ENCODE peak calls at places on chromosomes 13 and 19, in four cellular contexts. R, F, B and O are unnamed samples.

GRCh38 chr19:56958428-56958827 is 117.9 kb upstream of the PEG3 start:
- DNase-seq in R (no peak), F (no peak), B (no peak), O (no peak)

GRCh38 chr13:106337096-106337495 is 198.4 kb downstream of the EFNB2 start:
- DNase-seq in R (no peak), F (no peak), B (no peak), O (no peak)

GRCh38 chr19:13894552-13894951 is 11.4 kb downstream of the BRME1 start:
- DNase-seq in R (no peak), F (no peak), B (no peak), O (no peak)

GRCh38 chr19:28961772-28962500 is 251.0 kb downstream of the UQCRFS1 start:
- DNase-seq in R (no peak), F (no peak), B (no peak), O (no peak)

GRCh38 chr13:111278258-111278657 is 42.2 kb upstream of the TEX29 start:
- DNase-seq in R (no peak), F (peak), B (no peak), O (no peak)

GRCh38 chr13:87684850-87685735 is 13.9 kb downstream of the SLITRK5 start:
- DNase-seq in R (no peak), F (no peak), B (no peak), O (no peak)

GRCh38 chr13:42398542-42398941 is 126.6 kb downstream of the AKAP11 start:
- DNase-seq in R (no peak), F (no peak), B (no peak), O (no peak)

GRCh38 chr13:43933378-43933777 is 53.7 kb downstream of the LACC1 start:
- DNase-seq in R (no peak), F (no peak), B (peak), O (peak)

GRCh38 chr13:79654520-79654919 is 173.6 kb downstream of the NDFIP2 start:
- DNase-seq in R (no peak), F (no peak), B (no peak), O (no peak)

GRCh38 chr19:19262190-19263057 is 10.7 kb downstream of the TM6SF2 start:
- DNase-seq in R (no peak), F (no peak), B (no peak), O (no peak)

GRCh38 chr13:101218484-101218883 is 197.8 kb downstream of the NALCN start:
- DNase-seq in R (no peak), F (no peak), B (no peak), O (no peak)

GRCh38 chr19:37926255-37926654 is 19.2 kb downstream of the SIPA1L3 start:
- DNase-seq in R (no peak), F (no peak), B (no peak), O (no peak)

GRCh38 chr13:102873653-102874052 is 27.8 kb downstream of the ERCC5 start:
- DNase-seq in R (no peak), F (no peak), B (peak), O (peak)

GRCh38 chr13:112510002-112510780 is 77.8 kb downstream of the TUBGCP3 start:
- DNase-seq in R (no peak), F (no peak), B (peak), O (no peak)

GRCh38 chr13:44273991-44274810 is 99.4 kb upstream of the SERP2 start:
- DNase-seq in R (peak), F (no peak), B (peak), O (peak)

GRCh38 chr13:80012281-80012680 is 328.6 kb downstream of the SPRY2 start:
- DNase-seq in R (no peak), F (no peak), B (no peak), O (peak)

GRCh38 chr19:27676877-27677276 is 1536.1 kb downstream of the UQCRFS1 start:
- DNase-seq in R (no peak), F (no peak), B (no peak), O (no peak)

DNA sequence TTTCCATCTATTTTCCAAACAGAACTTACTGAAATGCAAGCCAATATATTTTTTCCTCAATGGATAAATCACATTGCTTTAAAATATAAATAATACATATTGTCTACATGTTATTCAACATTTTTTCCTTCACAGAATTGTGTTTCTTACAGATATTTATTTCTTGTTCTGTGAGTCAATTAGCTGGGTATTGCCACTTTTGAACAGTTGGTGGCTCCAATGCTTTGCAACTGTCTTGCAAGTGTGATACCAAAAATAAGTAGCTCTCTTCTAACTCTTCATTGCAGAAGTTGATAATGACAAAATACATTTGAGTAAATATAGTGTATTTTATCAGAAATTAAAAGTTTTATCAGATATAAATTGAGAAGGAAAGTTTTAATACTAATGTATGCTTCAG is 17.1 kb upstream of the GPC5 start:
- DNase-seq in R (no peak), F (no peak), B (no peak), O (no peak)
- TF ChIP-seq CTCF in R (no peak), F (no peak), B (peak), O (no peak)

DNA sequence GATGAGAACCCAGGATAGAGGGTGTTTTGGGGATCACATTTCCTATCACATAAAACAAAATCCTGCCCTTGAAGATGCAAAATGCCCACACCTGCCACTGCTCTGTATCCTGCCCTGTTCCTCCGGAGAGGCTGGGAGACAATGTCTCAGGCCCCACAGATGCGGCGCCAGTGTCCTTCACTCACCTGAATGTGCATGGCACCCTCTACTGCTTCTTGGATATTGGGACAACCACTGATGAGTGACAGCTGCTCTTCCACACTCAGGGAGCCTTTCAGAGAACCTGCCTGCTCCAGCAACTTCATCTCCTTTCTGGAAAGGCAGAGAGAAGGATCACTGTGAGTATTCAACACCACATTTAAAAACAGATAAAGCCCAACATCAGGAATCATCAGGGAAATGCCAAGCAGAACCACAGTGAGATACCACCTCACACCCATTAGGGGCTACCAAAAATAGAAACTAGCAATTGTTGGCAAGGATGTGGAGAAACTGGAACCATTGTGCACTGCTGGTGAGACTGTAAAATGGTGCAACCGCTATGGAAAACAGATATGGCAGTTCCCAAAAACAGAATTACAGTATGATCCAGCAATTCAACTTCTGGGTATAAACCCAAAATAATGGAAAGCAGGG is 36.4 kb downstream of the CRYL1 start:
- DNase-seq in R (no peak), F (no peak), B (peak), O (peak)
- TF ChIP-seq CTCF in R (no peak), F (peak), B (no peak), O (peak)

GRCh38 chr13:52845766-52846566 is 2.5 kb downstream of the PCDH8 start:
- DNase-seq in R (no peak), F (peak), B (peak), O (no peak)
- TF ChIP-seq CTCF in R (no peak), F (no peak), B (no peak), O (no peak)

GRCh38 chr19:7679017-7679720 is 1.5 kb upstream of the TRAPPC5 start:
- DNase-seq in R (no peak), F (peak), B (peak), O (peak)
- TF ChIP-seq CTCF in R (no peak), F (no peak), B (peak), O (peak)

GRCh38 chr13:74206061-74206561 is 71.9 kb upstream of the KLF12 start:
- DNase-seq in R (no peak), F (no peak), B (no peak), O (no peak)
- TF ChIP-seq CTCF in R (no peak), F (no peak), B (no peak), O (no peak)

GRCh38 chr13:27200413-27201066 is 28.9 kb upstream of the USP12 start:
- DNase-seq in R (no peak), F (no peak), B (no peak), O (no peak)

GRCh38 chr13:27199691-27200090 is 28.1 kb upstream of the USP12 start:
- DNase-seq in R (no peak), F (no peak), B (no peak), O (no peak)

GRCh38 chr13:27201661-27202060 is 30.1 kb upstream of the USP12 start:
- DNase-seq in R (no peak), F (no peak), B (no peak), O (no peak)

GRCh38 chr13:27203186-27203585 is 31.6 kb upstream of the USP12 start:
- DNase-seq in R (no peak), F (no peak), B (no peak), O (no peak)

GRCh38 chr13:27203854-27204253 is 32.2 kb upstream of the USP12 start:
- DNase-seq in R (no peak), F (no peak), B (no peak), O (no peak)
- TF ChIP-seq CTCF in R (no peak), F (no peak), B (peak), O (peak)